ENCODE peak calls at places on chromosome 7, in seven cellular contexts. J is B cell; F is activated CD4-positive, CD25-positive, alpha-beta regulatory T cell; H is MM.1S; Z is H4; E is astrocyte of the spinal cord; L is A549. K is an unnamed sample.

GRCh38 chr7:44213872-44214595 is 13.3 kb downstream of the YKT6 start:
- DNase-seq in E (peak; percentile 34), Z (peak; percentile 73), J (peak; percentile 40), H (peak; percentile 17), L (peak; percentile 63), F (no peak), K (peak; percentile 48)

GRCh38 chr7:47504546-47505316 is 77.2 kb downstream of the TNS3 start:
- DNase-seq in J (no peak), Z (no peak), F (no peak), H (no peak), E (no peak), L (no peak), K (no peak)

GRCh38 chr7:88357295-88357694 is 50.6 kb upstream of the STEAP4 start:
- DNase-seq in H (no peak), E (no peak), F (no peak), Z (peak; percentile 52), L (peak; percentile 48), J (no peak), K (peak; percentile 54)

GRCh38 chr7:1022801-1023465 is 21.4 kb upstream of the GPR146 start:
- DNase-seq in F (no peak), E (no peak), L (no peak), H (no peak), Z (no peak), J (peak; percentile 90), K (no peak)

GRCh38 chr7:100830396-100830795 is 3.1 kb upstream of the EPHB4 start:
- DNase-seq in J (no peak), F (no peak), Z (no peak), E (no peak), H (no peak), L (no peak), K (no peak)

GRCh38 chr7:28688651-28689050 is 269.5 kb downstream of the TRIL start:
- DNase-seq in H (no peak), F (no peak), L (no peak), Z (peak; percentile 54), E (peak; percentile 74), J (no peak), K (no peak)

GRCh38 chr7:94394399-94395140 is at the start of gene COL1A2:
- DNase-seq in J (peak; percentile 30), L (no peak), H (no peak), Z (no peak), F (no peak), E (peak; percentile 99), K (peak; percentile 56)

GRCh38 chr7:22548313-22548712 is 48.3 kb upstream of the STEAP1B start:
- DNase-seq in Z (no peak), E (no peak), F (no peak), L (no peak), J (no peak), H (no peak), K (no peak)

GRCh38 chr7:30594055-30594539 is 581 bp upstream of the GARS1 start:
- DNase-seq in E (no peak), L (peak; percentile 76), J (peak; percentile 64), H (no peak), Z (peak; percentile 53), F (peak; percentile 8), K (no peak)

GRCh38 chr7:28330384-28331070 is 81.8 kb upstream of the CREB5 start:
- DNase-seq in H (peak; percentile 45), J (no peak), L (no peak), E (no peak), Z (no peak), F (no peak), K (no peak)

GRCh38 chr7:20440472-20441105 is 109.9 kb downstream of the ITGB8 start:
- DNase-seq in F (no peak), J (no peak), L (peak; percentile 61), Z (peak; percentile 68), E (peak; percentile 36), H (no peak), K (no peak)

GRCh38 chr7:127978421-127978820 is 52.8 kb downstream of the LRRC4 start:
- DNase-seq in L (no peak), H (no peak), Z (no peak), E (no peak), J (no peak), F (no peak), K (no peak)

GRCh38 chr7:139807009-139807408 is 22.1 kb upstream of the TBXAS1 start:
- DNase-seq in F (no peak), E (no peak), J (no peak), Z (no peak), H (no peak), L (no peak), K (no peak)

GRCh38 chr7:157961731-157962457 is 625.1 kb downstream of the DNAJB6 start:
- DNase-seq in H (no peak), Z (no peak), E (no peak), J (no peak), F (no peak), L (no peak), K (no peak)

GRCh38 chr7:24877790-24878311 is 102.1 kb downstream of the OSBPL3 start:
- DNase-seq in H (peak; percentile 94), J (peak; percentile 23), Z (no peak), F (no peak), L (no peak), E (peak; percentile 57), K (no peak)

GRCh38 chr7:3598855-3599254 is 297.8 kb downstream of the SDK1 start:
- DNase-seq in H (no peak), L (no peak), J (no peak), F (no peak), Z (no peak), E (no peak), K (no peak)

GRCh38 chr7:21140622-21141021 is 287.3 kb upstream of the SP4 start:
- DNase-seq in H (no peak), L (no peak), E (no peak), J (no peak), F (no peak), Z (no peak), K (no peak)

GRCh38 chr7:123748171-123748733 is 551 bp downstream of the WASL start:
- DNase-seq in F (peak; percentile 13), J (peak; percentile 69), H (peak; percentile 72), L (peak; percentile 50), E (peak; percentile 40), Z (no peak), K (no peak)

GRCh38 chr7:128880791-128881457 is 18.3 kb downstream of the ATP6V1F start:
- DNase-seq in F (no peak), L (no peak), H (no peak), J (no peak), Z (no peak), E (no peak), K (no peak)

GRCh38 chr7:92797284-92797683 is 39.1 kb downstream of the CDK6 start:
- DNase-seq in L (no peak), Z (no peak), J (no peak), E (peak; percentile 45), H (no peak), F (no peak), K (no peak)

GRCh38 chr7:1545417-1546246 is 10.4 kb downstream of the TMEM184A start:
- DNase-seq in H (no peak), L (peak; percentile 55), E (no peak), F (no peak), J (no peak), Z (no peak), K (no peak)

GRCh38 chr7:159030490-159031134 is 114.1 kb downstream of the VIPR2 start:
- DNase-seq in J (no peak), F (no peak), L (peak; percentile 69), E (no peak), H (peak; percentile 41), Z (no peak), K (peak; percentile 61)

GRCh38 chr7:14834888-14835287 is 67.7 kb downstream of the DGKB start:
- DNase-seq in L (no peak), E (peak; percentile 37), F (no peak), Z (no peak), H (no peak), J (no peak), K (no peak)

GRCh38 chr7:74343281-74344127 is 54.3 kb downstream of the CLIP2 start:
- DNase-seq in F (no peak), J (no peak), E (peak; percentile 63), H (no peak), L (peak; percentile 71), Z (peak; percentile 73), K (no peak)

GRCh38 chr7:74002474-74003017 is 25.4 kb upstream of the ELN start:
- DNase-seq in L (peak; percentile 68), E (peak; percentile 78), J (no peak), F (no peak), H (peak; percentile 63), Z (peak; percentile 90), K (no peak)

GRCh38 chr7:91357379-91357778 is 93.1 kb downstream of the FZD1 start:
- DNase-seq in J (no peak), Z (no peak), L (no peak), E (no peak), H (no peak), F (no peak), K (no peak)

GRCh38 chr7:79176859-79177477 is 276.5 kb downstream of the MAGI2 start:
- DNase-seq in E (peak; percentile 56), J (no peak), Z (peak; percentile 55), F (no peak), H (peak; percentile 58), L (peak; percentile 55), K (no peak)

K was measured in breast epithelium.